ENCODE peak calls at places on chromosomes 11 and 22, in six cellular contexts. One of them, this sample, is unnamed.

GRCh38 chr22:48477031-48477721 is 1350.5 kb downstream of the BRD1 start:
- DNase-seq in HT-29: no peak
- DNase-seq in stimulated activated CD4-positive, alpha-beta T cell treated with anti-CD3 and anti-CD28 coated beads, Interleukin-4, amount 100 ng/mL, for 24 hours: no peak
- DNase-seq in tibial nerve: peak; percentile 29
- DNase-seq in AG04449: no peak
- DNase-seq in fibroblast of pulmonary artery: no peak
- DNase-seq in this sample: no peak

GRCh38 chr11:44960200-44960845 is 9.6 kb upstream of the TP53I11 start:
- DNase-seq in HT-29: no peak
- DNase-seq in stimulated activated CD4-positive, alpha-beta T cell treated with anti-CD3 and anti-CD28 coated beads, Interleukin-4, amount 100 ng/mL, for 24 hours: no peak
- DNase-seq in tibial nerve: no peak
- DNase-seq in AG04449: no peak
- DNase-seq in fibroblast of pulmonary artery: no peak
- DNase-seq in this sample: no peak

GRCh38 chr11:117166491-117166890 is 12.1 kb upstream of the SIDT2 start:
- DNase-seq in HT-29: no peak
- DNase-seq in stimulated activated CD4-positive, alpha-beta T cell treated with anti-CD3 and anti-CD28 coated beads, Interleukin-4, amount 100 ng/mL, for 24 hours: no peak
- DNase-seq in tibial nerve: no peak
- DNase-seq in AG04449: no peak
- DNase-seq in fibroblast of pulmonary artery: no peak
- DNase-seq in this sample: no peak

GRCh38 chr11:79940976-79941735 is 500.3 kb upstream of the TENM4 start:
- DNase-seq in HT-29: no peak
- DNase-seq in stimulated activated CD4-positive, alpha-beta T cell treated with anti-CD3 and anti-CD28 coated beads, Interleukin-4, amount 100 ng/mL, for 24 hours: no peak
- DNase-seq in tibial nerve: no peak
- DNase-seq in AG04449: peak; percentile 26
- DNase-seq in fibroblast of pulmonary artery: no peak
- DNase-seq in this sample: no peak

GRCh38 chr11:84634309-84634708 is 992.8 kb downstream of the DLG2 start:
- DNase-seq in HT-29: no peak
- DNase-seq in stimulated activated CD4-positive, alpha-beta T cell treated with anti-CD3 and anti-CD28 coated beads, Interleukin-4, amount 100 ng/mL, for 24 hours: no peak
- DNase-seq in tibial nerve: no peak
- DNase-seq in AG04449: no peak
- DNase-seq in fibroblast of pulmonary artery: no peak
- DNase-seq in this sample: no peak

GRCh38 chr11:45279645-45280044 is 6.5 kb downstream of the SYT13 start:
- DNase-seq in HT-29: no peak
- DNase-seq in stimulated activated CD4-positive, alpha-beta T cell treated with anti-CD3 and anti-CD28 coated beads, Interleukin-4, amount 100 ng/mL, for 24 hours: no peak
- DNase-seq in tibial nerve: no peak
- DNase-seq in AG04449: no peak
- DNase-seq in fibroblast of pulmonary artery: no peak
- DNase-seq in this sample: no peak

GRCh38 chr11:111417011-111417765 is 38.1 kb upstream of the POU2AF1 start:
- DNase-seq in HT-29: no peak
- DNase-seq in stimulated activated CD4-positive, alpha-beta T cell treated with anti-CD3 and anti-CD28 coated beads, Interleukin-4, amount 100 ng/mL, for 24 hours: peak; percentile 35
- DNase-seq in tibial nerve: no peak
- DNase-seq in AG04449: no peak
- DNase-seq in fibroblast of pulmonary artery: no peak
- DNase-seq in this sample: no peak

GRCh38 chr22:19064354-19065054 is 57.7 kb downstream of the DGCR2 start:
- DNase-seq in HT-29: no peak
- DNase-seq in stimulated activated CD4-positive, alpha-beta T cell treated with anti-CD3 and anti-CD28 coated beads, Interleukin-4, amount 100 ng/mL, for 24 hours: no peak
- DNase-seq in tibial nerve: no peak
- DNase-seq in AG04449: no peak
- DNase-seq in fibroblast of pulmonary artery: no peak
- DNase-seq in this sample: no peak

GRCh38 chr11:8258771-8259170 is 4.9 kb downstream of the LMO1 start:
- DNase-seq in HT-29: no peak
- DNase-seq in stimulated activated CD4-positive, alpha-beta T cell treated with anti-CD3 and anti-CD28 coated beads, Interleukin-4, amount 100 ng/mL, for 24 hours: no peak
- DNase-seq in tibial nerve: no peak
- DNase-seq in AG04449: no peak
- DNase-seq in fibroblast of pulmonary artery: no peak
- DNase-seq in this sample: no peak

GRCh38 chr22:30763815-30764686 is 69.4 kb downstream of the OSBP2 start:
- DNase-seq in HT-29: peak; percentile 52
- DNase-seq in stimulated activated CD4-positive, alpha-beta T cell treated with anti-CD3 and anti-CD28 coated beads, Interleukin-4, amount 100 ng/mL, for 24 hours: peak; percentile 59
- DNase-seq in tibial nerve: no peak
- DNase-seq in AG04449: peak; percentile 45
- DNase-seq in fibroblast of pulmonary artery: peak; percentile 88
- DNase-seq in this sample: no peak

GRCh38 chr11:368414-369335 is 624 bp upstream of the B4GALNT4 start:
- DNase-seq in HT-29: no peak
- DNase-seq in stimulated activated CD4-positive, alpha-beta T cell treated with anti-CD3 and anti-CD28 coated beads, Interleukin-4, amount 100 ng/mL, for 24 hours: no peak
- DNase-seq in tibial nerve: no peak
- DNase-seq in AG04449: no peak
- DNase-seq in fibroblast of pulmonary artery: no peak
- DNase-seq in this sample: no peak

GRCh38 chr11:113370634-113371033 is 16.9 kb upstream of the ANKK1 start:
- DNase-seq in HT-29: no peak
- DNase-seq in stimulated activated CD4-positive, alpha-beta T cell treated with anti-CD3 and anti-CD28 coated beads, Interleukin-4, amount 100 ng/mL, for 24 hours: no peak
- DNase-seq in tibial nerve: no peak
- DNase-seq in AG04449: no peak
- DNase-seq in fibroblast of pulmonary artery: no peak
- DNase-seq in this sample: no peak

GRCh38 chr11:689630-690029 is 5.4 kb downstream of the DEAF1 start:
- DNase-seq in HT-29: no peak
- DNase-seq in stimulated activated CD4-positive, alpha-beta T cell treated with anti-CD3 and anti-CD28 coated beads, Interleukin-4, amount 100 ng/mL, for 24 hours: no peak
- DNase-seq in tibial nerve: no peak
- DNase-seq in AG04449: no peak
- DNase-seq in fibroblast of pulmonary artery: no peak
- DNase-seq in this sample: no peak

GRCh38 chr11:68033708-68034045 is 3.2 kb downstream of the NDUFS8 start:
- DNase-seq in HT-29: no peak
- DNase-seq in stimulated activated CD4-positive, alpha-beta T cell treated with anti-CD3 and anti-CD28 coated beads, Interleukin-4, amount 100 ng/mL, for 24 hours: no peak
- DNase-seq in tibial nerve: no peak
- DNase-seq in AG04449: no peak
- DNase-seq in fibroblast of pulmonary artery: no peak
- DNase-seq in this sample: no peak

GRCh38 chr11:65871811-65872548 is 620 bp downstream of the EFEMP2 start:
- DNase-seq in HT-29: no peak
- DNase-seq in stimulated activated CD4-positive, alpha-beta T cell treated with anti-CD3 and anti-CD28 coated beads, Interleukin-4, amount 100 ng/mL, for 24 hours: no peak
- DNase-seq in tibial nerve: no peak
- DNase-seq in AG04449: no peak
- DNase-seq in fibroblast of pulmonary artery: no peak
- DNase-seq in this sample: no peak

GRCh38 chr11:71397961-71398360 is 50.2 kb downstream of the DHCR7 start:
- DNase-seq in HT-29: no peak
- DNase-seq in stimulated activated CD4-positive, alpha-beta T cell treated with anti-CD3 and anti-CD28 coated beads, Interleukin-4, amount 100 ng/mL, for 24 hours: no peak
- DNase-seq in tibial nerve: no peak
- DNase-seq in AG04449: no peak
- DNase-seq in fibroblast of pulmonary artery: no peak
- DNase-seq in this sample: no peak

GRCh38 chr22:45335021-45335818 is 25.5 kb downstream of the FAM118A start:
- DNase-seq in HT-29: no peak
- DNase-seq in stimulated activated CD4-positive, alpha-beta T cell treated with anti-CD3 and anti-CD28 coated beads, Interleukin-4, amount 100 ng/mL, for 24 hours: no peak
- DNase-seq in tibial nerve: no peak
- DNase-seq in AG04449: no peak
- DNase-seq in fibroblast of pulmonary artery: no peak
- DNase-seq in this sample: no peak

GRCh38 chr22:28670153-28670552 is 9.5 kb downstream of the TTC28 start:
- DNase-seq in HT-29: no peak
- DNase-seq in stimulated activated CD4-positive, alpha-beta T cell treated with anti-CD3 and anti-CD28 coated beads, Interleukin-4, amount 100 ng/mL, for 24 hours: no peak
- DNase-seq in tibial nerve: no peak
- DNase-seq in AG04449: peak; percentile 63
- DNase-seq in fibroblast of pulmonary artery: no peak
- DNase-seq in this sample: no peak

GRCh38 chr11:1643146-1643690 is 13.6 kb downstream of the KRTAP5-5 start:
- DNase-seq in HT-29: no peak
- DNase-seq in stimulated activated CD4-positive, alpha-beta T cell treated with anti-CD3 and anti-CD28 coated beads, Interleukin-4, amount 100 ng/mL, for 24 hours: no peak
- DNase-seq in tibial nerve: no peak
- DNase-seq in AG04449: no peak
- DNase-seq in fibroblast of pulmonary artery: no peak
- DNase-seq in this sample: no peak

GRCh38 chr11:2573240-2574042 is 126.4 kb downstream of the KCNQ1OT1 start:
- DNase-seq in HT-29: no peak
- DNase-seq in stimulated activated CD4-positive, alpha-beta T cell treated with anti-CD3 and anti-CD28 coated beads, Interleukin-4, amount 100 ng/mL, for 24 hours: no peak
- DNase-seq in tibial nerve: peak; percentile 1
- DNase-seq in AG04449: no peak
- DNase-seq in fibroblast of pulmonary artery: no peak
- DNase-seq in this sample: no peak

GRCh38 chr11:95920460-95921105 is 3.3 kb downstream of the MTMR2 start:
- DNase-seq in HT-29: no peak
- DNase-seq in stimulated activated CD4-positive, alpha-beta T cell treated with anti-CD3 and anti-CD28 coated beads, Interleukin-4, amount 100 ng/mL, for 24 hours: no peak
- DNase-seq in tibial nerve: no peak
- DNase-seq in AG04449: no peak
- DNase-seq in fibroblast of pulmonary artery: peak; percentile 56
- DNase-seq in this sample: no peak

GRCh38 chr11:69061713-69062053 is 13.0 kb downstream of the TPCN2 start:
- DNase-seq in HT-29: no peak
- DNase-seq in stimulated activated CD4-positive, alpha-beta T cell treated with anti-CD3 and anti-CD28 coated beads, Interleukin-4, amount 100 ng/mL, for 24 hours: no peak
- DNase-seq in tibial nerve: no peak
- DNase-seq in AG04449: no peak
- DNase-seq in fibroblast of pulmonary artery: no peak
- DNase-seq in this sample: no peak

GRCh38 chr11:120522736-120523135 is 11.2 kb downstream of the GRIK4 start:
- DNase-seq in HT-29: no peak
- DNase-seq in stimulated activated CD4-positive, alpha-beta T cell treated with anti-CD3 and anti-CD28 coated beads, Interleukin-4, amount 100 ng/mL, for 24 hours: no peak
- DNase-seq in tibial nerve: no peak
- DNase-seq in AG04449: no peak
- DNase-seq in fibroblast of pulmonary artery: no peak
- DNase-seq in this sample: no peak

GRCh38 chr11:64759722-64760719 is at the start of gene PYGM:
- DNase-seq in HT-29: no peak
- DNase-seq in stimulated activated CD4-positive, alpha-beta T cell treated with anti-CD3 and anti-CD28 coated beads, Interleukin-4, amount 100 ng/mL, for 24 hours: no peak
- DNase-seq in tibial nerve: no peak
- DNase-seq in AG04449: no peak
- DNase-seq in fibroblast of pulmonary artery: peak; percentile 60
- DNase-seq in this sample: no peak

GRCh38 chr22:20186871-20187546 is 36.2 kb upstream of the CCDC188 start:
- DNase-seq in HT-29: no peak
- DNase-seq in stimulated activated CD4-positive, alpha-beta T cell treated with anti-CD3 and anti-CD28 coated beads, Interleukin-4, amount 100 ng/mL, for 24 hours: no peak
- DNase-seq in tibial nerve: no peak
- DNase-seq in AG04449: no peak
- DNase-seq in fibroblast of pulmonary artery: no peak
- DNase-seq in this sample: no peak

GRCh38 chr22:28051787-28052356 is 132.8 kb upstream of the PITPNB start:
- DNase-seq in HT-29: peak; percentile 52
- DNase-seq in stimulated activated CD4-positive, alpha-beta T cell treated with anti-CD3 and anti-CD28 coated beads, Interleukin-4, amount 100 ng/mL, for 24 hours: peak; percentile 17
- DNase-seq in tibial nerve: peak; percentile 64
- DNase-seq in AG04449: no peak
- DNase-seq in fibroblast of pulmonary artery: peak; percentile 79
- DNase-seq in this sample: no peak

GRCh38 chr22:18126606-18127005 is 16.0 kb downstream of the TUBA8 start:
- DNase-seq in HT-29: no peak
- DNase-seq in stimulated activated CD4-positive, alpha-beta T cell treated with anti-CD3 and anti-CD28 coated beads, Interleukin-4, amount 100 ng/mL, for 24 hours: no peak
- DNase-seq in tibial nerve: no peak
- DNase-seq in AG04449: no peak
- DNase-seq in fibroblast of pulmonary artery: no peak
- DNase-seq in this sample: no peak

GRCh38 chr11:72287293-72287692 is 43.3 kb upstream of the PHOX2A start:
- DNase-seq in HT-29: no peak
- DNase-seq in stimulated activated CD4-positive, alpha-beta T cell treated with anti-CD3 and anti-CD28 coated beads, Interleukin-4, amount 100 ng/mL, for 24 hours: no peak
- DNase-seq in tibial nerve: no peak
- DNase-seq in AG04449: no peak
- DNase-seq in fibroblast of pulmonary artery: no peak
- DNase-seq in this sample: no peak

GRCh38 chr22:37741312-37741795 is 44.5 kb downstream of the TRIOBP start:
- DNase-seq in HT-29: peak; percentile 50
- DNase-seq in stimulated activated CD4-positive, alpha-beta T cell treated with anti-CD3 and anti-CD28 coated beads, Interleukin-4, amount 100 ng/mL, for 24 hours: no peak
- DNase-seq in tibial nerve: peak; percentile 86
- DNase-seq in AG04449: peak; percentile 79
- DNase-seq in fibroblast of pulmonary artery: peak; percentile 99
- DNase-seq in this sample: no peak

GRCh38 chr11:45926536-45927331 is 4.3 kb downstream of the LARGE2 start:
- DNase-seq in HT-29: no peak
- DNase-seq in stimulated activated CD4-positive, alpha-beta T cell treated with anti-CD3 and anti-CD28 coated beads, Interleukin-4, amount 100 ng/mL, for 24 hours: no peak
- DNase-seq in tibial nerve: no peak
- DNase-seq in AG04449: no peak
- DNase-seq in fibroblast of pulmonary artery: no peak
- DNase-seq in this sample: no peak

GRCh38 chr11:69702769-69703510 is 882 bp downstream of the FGF19 start:
- DNase-seq in HT-29: no peak
- DNase-seq in stimulated activated CD4-positive, alpha-beta T cell treated with anti-CD3 and anti-CD28 coated beads, Interleukin-4, amount 100 ng/mL, for 24 hours: no peak
- DNase-seq in tibial nerve: no peak
- DNase-seq in AG04449: no peak
- DNase-seq in fibroblast of pulmonary artery: no peak
- DNase-seq in this sample: no peak

GRCh38 chr11:66564538-66564937 is 3.9 kb downstream of the CTSF start:
- DNase-seq in HT-29: no peak
- DNase-seq in stimulated activated CD4-positive, alpha-beta T cell treated with anti-CD3 and anti-CD28 coated beads, Interleukin-4, amount 100 ng/mL, for 24 hours: no peak
- DNase-seq in tibial nerve: no peak
- DNase-seq in AG04449: no peak
- DNase-seq in fibroblast of pulmonary artery: no peak
- DNase-seq in this sample: no peak

GRCh38 chr11:1876361-1877063 is 15.2 kb downstream of the PRR33 start:
- DNase-seq in HT-29: peak; percentile 45
- DNase-seq in stimulated activated CD4-positive, alpha-beta T cell treated with anti-CD3 and anti-CD28 coated beads, Interleukin-4, amount 100 ng/mL, for 24 hours: no peak
- DNase-seq in tibial nerve: peak; percentile 25
- DNase-seq in AG04449: no peak
- DNase-seq in fibroblast of pulmonary artery: peak; percentile 73
- DNase-seq in this sample: no peak

GRCh38 chr22:28009272-28009827 is 90.3 kb upstream of the PITPNB start:
- DNase-seq in HT-29: peak; percentile 72
- DNase-seq in stimulated activated CD4-positive, alpha-beta T cell treated with anti-CD3 and anti-CD28 coated beads, Interleukin-4, amount 100 ng/mL, for 24 hours: peak; percentile 82
- DNase-seq in tibial nerve: peak; percentile 45
- DNase-seq in AG04449: peak; percentile 45
- DNase-seq in fibroblast of pulmonary artery: peak; percentile 84
- DNase-seq in this sample: no peak

GRCh38 chr11:76512851-76513653 is 68.2 kb downstream of the EMSY start:
- DNase-seq in HT-29: peak; percentile 41
- DNase-seq in stimulated activated CD4-positive, alpha-beta T cell treated with anti-CD3 and anti-CD28 coated beads, Interleukin-4, amount 100 ng/mL, for 24 hours: no peak
- DNase-seq in tibial nerve: no peak
- DNase-seq in AG04449: no peak
- DNase-seq in fibroblast of pulmonary artery: peak; percentile 69
- DNase-seq in this sample: no peak

GRCh38 chr11:70550456-70551195 is 152.3 kb downstream of the CTTN start:
- DNase-seq in HT-29: no peak
- DNase-seq in stimulated activated CD4-positive, alpha-beta T cell treated with anti-CD3 and anti-CD28 coated beads, Interleukin-4, amount 100 ng/mL, for 24 hours: no peak
- DNase-seq in tibial nerve: no peak
- DNase-seq in AG04449: no peak
- DNase-seq in fibroblast of pulmonary artery: no peak
- DNase-seq in this sample: no peak